ENCODE peak calls at places on chromosomes 7 and 10, in eight cellular contexts. One of them, this sample, is unnamed. For H3K4me1, the result is how much of the 10 kb centered on the place peaks cover.

GRCh38 chr7:1537631-1538412 is 7.3 kb downstream of the MAFK start:
- DNase-seq in lower lobe of right lung: peak
- DNase-seq in ovary: peak
- DNase-seq in hepatocyte: peak
- DNase-seq in heart left ventricle: peak
- DNase-seq in Panc1: no peak
- DNase-seq in mammary epithelial cell: peak
- DNase-seq in endodermal cell: peak
- DNase-seq in this sample: peak

GRCh38 chr7:150974468-150975391 is 3.4 kb downstream of the KCNH2 start:
- DNase-seq in lower lobe of right lung: no peak
- DNase-seq in ovary: peak
- DNase-seq in hepatocyte: peak
- DNase-seq in heart left ventricle: peak
- DNase-seq in Panc1: no peak
- DNase-seq in mammary epithelial cell: no peak
- DNase-seq in endodermal cell: peak
- DNase-seq in this sample: peak

GRCh38 chr7:139680676-139681462 is 96.9 kb downstream of the HIPK2 start:
- DNase-seq in lower lobe of right lung: peak
- DNase-seq in ovary: no peak
- DNase-seq in hepatocyte: peak
- DNase-seq in heart left ventricle: peak
- DNase-seq in Panc1: peak
- DNase-seq in mammary epithelial cell: peak
- DNase-seq in endodermal cell: no peak
- DNase-seq in this sample: no peak

GRCh38 chr7:46133076-46133475 is 212.0 kb upstream of the IGFBP3 start:
- DNase-seq in lower lobe of right lung: no peak
- DNase-seq in ovary: no peak
- DNase-seq in hepatocyte: no peak
- DNase-seq in heart left ventricle: no peak
- DNase-seq in Panc1: no peak
- DNase-seq in mammary epithelial cell: no peak
- DNase-seq in endodermal cell: no peak
- DNase-seq in this sample: no peak

GRCh38 chr10:89332718-89333281 is 5.0 kb downstream of the IFIT3 start:
- DNase-seq in lower lobe of right lung: no peak
- DNase-seq in ovary: no peak
- DNase-seq in hepatocyte: no peak
- DNase-seq in heart left ventricle: no peak
- DNase-seq in Panc1: no peak
- DNase-seq in mammary epithelial cell: no peak
- DNase-seq in endodermal cell: no peak
- DNase-seq in this sample: no peak

GRCh38 chr10:109743141-109744120 is 179.9 kb downstream of the XPNPEP1 start:
- DNase-seq in lower lobe of right lung: no peak
- DNase-seq in ovary: no peak
- DNase-seq in hepatocyte: no peak
- DNase-seq in heart left ventricle: no peak
- DNase-seq in Panc1: no peak
- DNase-seq in mammary epithelial cell: no peak
- DNase-seq in endodermal cell: no peak
- DNase-seq in this sample: peak

GRCh38 chr7:25758559-25758958 is 393.4 kb upstream of the NFE2L3 start:
- DNase-seq in lower lobe of right lung: no peak
- DNase-seq in ovary: no peak
- DNase-seq in hepatocyte: no peak
- DNase-seq in heart left ventricle: no peak
- DNase-seq in Panc1: no peak
- DNase-seq in mammary epithelial cell: peak
- DNase-seq in endodermal cell: no peak
- DNase-seq in this sample: no peak

GRCh38 chr7:7553386-7553785 is 13.3 kb upstream of the MIOS start:
- DNase-seq in lower lobe of right lung: no peak
- DNase-seq in ovary: no peak
- DNase-seq in hepatocyte: no peak
- DNase-seq in heart left ventricle: no peak
- DNase-seq in Panc1: no peak
- DNase-seq in mammary epithelial cell: no peak
- DNase-seq in endodermal cell: no peak
- DNase-seq in this sample: no peak

GRCh38 chr7:33421384-33421783 is 292.0 kb downstream of the BBS9 start:
- DNase-seq in lower lobe of right lung: no peak
- DNase-seq in ovary: no peak
- DNase-seq in hepatocyte: no peak
- DNase-seq in heart left ventricle: no peak
- DNase-seq in Panc1: no peak
- DNase-seq in mammary epithelial cell: no peak
- DNase-seq in endodermal cell: no peak
- DNase-seq in this sample: no peak

GRCh38 chr7:925601-926000 is 28.9 kb downstream of the ADAP1 start:
- DNase-seq in lower lobe of right lung: peak
- DNase-seq in ovary: peak
- DNase-seq in hepatocyte: no peak
- DNase-seq in heart left ventricle: peak
- DNase-seq in Panc1: no peak
- DNase-seq in mammary epithelial cell: no peak
- DNase-seq in endodermal cell: no peak
- DNase-seq in this sample: peak

GRCh38 chr10:1464866-1465265 is 272.5 kb downstream of the ADARB2 start:
- DNase-seq in lower lobe of right lung: no peak
- DNase-seq in ovary: no peak
- DNase-seq in hepatocyte: no peak
- DNase-seq in heart left ventricle: no peak
- DNase-seq in Panc1: no peak
- DNase-seq in mammary epithelial cell: no peak
- DNase-seq in endodermal cell: no peak
- DNase-seq in this sample: no peak

GRCh38 chr7:80732635-80733034 is 94.2 kb downstream of the CD36 start:
- DNase-seq in lower lobe of right lung: no peak
- DNase-seq in ovary: no peak
- DNase-seq in hepatocyte: no peak
- DNase-seq in heart left ventricle: no peak
- DNase-seq in Panc1: no peak
- DNase-seq in mammary epithelial cell: no peak
- DNase-seq in endodermal cell: peak
- DNase-seq in this sample: no peak

GRCh38 chr7:47819054-47819920 is 129.0 kb downstream of the PKD1L1 start:
- DNase-seq in lower lobe of right lung: peak
- DNase-seq in ovary: peak
- DNase-seq in hepatocyte: peak
- DNase-seq in heart left ventricle: peak
- DNase-seq in Panc1: peak
- DNase-seq in mammary epithelial cell: peak
- DNase-seq in endodermal cell: peak
- DNase-seq in this sample: peak

GRCh38 chr10:124539935-124540641 is 78.5 kb downstream of the LHPP start:
- DNase-seq in lower lobe of right lung: peak
- DNase-seq in ovary: peak
- DNase-seq in hepatocyte: peak
- DNase-seq in heart left ventricle: peak
- DNase-seq in Panc1: no peak
- DNase-seq in mammary epithelial cell: no peak
- DNase-seq in endodermal cell: peak
- DNase-seq in this sample: peak

GRCh38 chr10:12704488-12704887 is 297.0 kb downstream of the CCDC3 start:
- DNase-seq in lower lobe of right lung: no peak
- DNase-seq in ovary: no peak
- DNase-seq in hepatocyte: no peak
- DNase-seq in heart left ventricle: no peak
- DNase-seq in Panc1: no peak
- DNase-seq in mammary epithelial cell: no peak
- DNase-seq in endodermal cell: no peak
- DNase-seq in this sample: no peak

DNA sequence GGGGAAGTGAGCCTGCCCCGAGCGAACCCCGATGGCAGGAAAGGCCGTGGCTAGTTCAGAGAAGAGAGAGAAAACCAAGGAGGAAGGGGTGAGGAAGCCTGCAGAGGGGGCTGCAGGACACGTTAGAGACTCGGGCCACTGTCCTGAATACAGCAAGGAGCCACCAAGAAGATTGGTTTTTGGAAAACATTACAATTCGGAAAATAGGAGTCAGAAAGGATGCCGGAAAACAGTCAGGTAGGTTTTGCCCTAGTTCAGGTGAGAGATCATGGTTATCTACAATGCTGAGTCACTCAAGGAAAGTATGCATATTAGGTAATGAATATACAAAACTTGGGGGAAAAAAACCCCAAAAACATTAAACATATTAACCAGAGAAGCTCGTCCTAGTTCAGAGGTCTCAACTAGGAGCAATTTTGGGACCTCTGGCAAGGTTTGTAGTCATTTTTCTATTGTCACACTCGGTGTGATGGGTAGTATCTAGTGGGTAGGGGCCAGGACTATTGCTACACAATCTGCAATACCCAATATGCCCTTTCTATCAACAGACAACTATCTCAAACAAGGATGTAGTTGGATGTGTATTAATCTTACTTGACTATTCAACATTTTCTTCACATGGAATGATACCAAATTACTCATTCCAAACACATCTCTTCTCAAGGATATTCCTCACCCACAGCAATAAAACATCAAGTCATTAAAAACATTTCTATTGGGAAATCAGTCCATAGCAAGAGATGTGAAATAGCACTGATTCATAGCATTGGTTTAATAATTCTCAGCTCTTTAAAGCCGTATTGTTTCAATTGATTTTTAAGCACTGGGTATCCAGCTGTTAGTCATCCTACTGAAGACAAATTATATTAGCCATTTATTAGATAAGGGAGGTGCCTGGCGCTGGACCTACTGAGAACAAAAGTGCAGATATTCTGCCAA is 74.4 kb upstream of the RSU1 start:
- DNase-seq in lower lobe of right lung: peak
- DNase-seq in ovary: peak
- DNase-seq in hepatocyte: peak
- DNase-seq in heart left ventricle: peak
- DNase-seq in Panc1: peak
- DNase-seq in mammary epithelial cell: peak
- DNase-seq in endodermal cell: peak
- DNase-seq in this sample: peak
- TF ChIP-seq CTCF in lower lobe of right lung: peak
- TF ChIP-seq CTCF in ovary: no peak
- TF ChIP-seq CTCF in hepatocyte: peak
- TF ChIP-seq CTCF in heart left ventricle: peak
- TF ChIP-seq CTCF in Panc1: peak
- TF ChIP-seq CTCF in mammary epithelial cell: peak
- TF ChIP-seq CTCF in endodermal cell: peak
- TF ChIP-seq CTCF in this sample: peak

DNA sequence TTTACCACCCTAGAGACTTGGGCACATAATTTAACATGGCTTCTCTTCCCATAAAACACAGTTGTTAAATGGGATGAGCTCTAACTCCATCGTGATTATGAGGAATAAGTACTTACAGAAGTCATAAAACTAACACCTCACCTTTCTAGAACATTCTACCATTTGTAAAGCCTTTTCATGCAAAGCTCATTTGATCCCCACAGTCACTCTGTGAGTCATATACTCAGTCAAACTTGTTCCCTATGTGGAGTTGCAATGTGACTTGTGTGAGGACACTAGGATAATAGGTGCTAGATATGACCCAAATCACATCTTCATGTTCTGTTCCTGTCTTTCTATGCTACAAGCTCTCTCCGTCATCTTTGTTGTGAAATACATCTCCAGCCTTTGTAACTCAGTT is 371.7 kb downstream of the WDR11 start:
- DNase-seq in lower lobe of right lung: no peak
- DNase-seq in ovary: no peak
- DNase-seq in hepatocyte: no peak
- DNase-seq in heart left ventricle: no peak
- DNase-seq in Panc1: no peak
- DNase-seq in mammary epithelial cell: no peak
- DNase-seq in endodermal cell: no peak
- DNase-seq in this sample: no peak
- H3K4me1 ChIP-seq in lower lobe of right lung: under half
- H3K4me1 ChIP-seq in ovary: under half
- H3K4me1 ChIP-seq in hepatocyte: under half
- H3K4me1 ChIP-seq in heart left ventricle: under half
- H3K4me1 ChIP-seq in Panc1: under half
- H3K4me1 ChIP-seq in mammary epithelial cell: under half
- H3K4me1 ChIP-seq in endodermal cell: under half
- H3K4me1 ChIP-seq in this sample: under half

DNA sequence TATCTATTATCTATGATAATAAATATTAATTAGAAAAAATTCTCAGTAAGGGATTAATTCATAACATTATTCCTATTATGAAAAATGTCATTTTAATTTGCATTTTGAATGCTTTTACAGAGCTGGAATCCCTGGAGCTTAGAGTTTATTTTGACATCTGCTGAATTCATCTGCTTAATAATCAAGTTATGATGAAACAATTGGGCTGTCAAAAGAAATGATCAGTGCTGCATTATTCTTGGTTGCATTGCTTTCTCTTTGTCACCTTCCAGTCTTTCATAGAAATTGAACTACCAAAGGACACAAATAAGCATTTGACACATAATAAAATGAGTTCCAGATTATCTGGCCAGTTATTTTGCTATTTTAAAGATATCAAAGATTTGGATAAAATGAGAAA is 40.0 kb upstream of the MACC1 start:
- DNase-seq in lower lobe of right lung: no peak
- DNase-seq in ovary: no peak
- DNase-seq in hepatocyte: no peak
- DNase-seq in heart left ventricle: no peak
- DNase-seq in Panc1: no peak
- DNase-seq in mammary epithelial cell: no peak
- DNase-seq in endodermal cell: no peak
- DNase-seq in this sample: no peak
- TF ChIP-seq CTCF in lower lobe of right lung: no peak
- TF ChIP-seq CTCF in ovary: no peak
- TF ChIP-seq CTCF in hepatocyte: no peak
- TF ChIP-seq CTCF in heart left ventricle: no peak
- TF ChIP-seq CTCF in Panc1: no peak
- TF ChIP-seq CTCF in mammary epithelial cell: no peak
- TF ChIP-seq CTCF in endodermal cell: no peak
- TF ChIP-seq CTCF in this sample: no peak

GRCh38 chr10:96770987-96771386 is 50.7 kb upstream of the PIK3AP1 start:
- DNase-seq in lower lobe of right lung: no peak
- DNase-seq in ovary: no peak
- DNase-seq in hepatocyte: no peak
- DNase-seq in heart left ventricle: no peak
- DNase-seq in Panc1: no peak
- DNase-seq in mammary epithelial cell: no peak
- DNase-seq in endodermal cell: no peak
- DNase-seq in this sample: no peak

GRCh38 chr10:96764345-96764744 is 44.0 kb upstream of the PIK3AP1 start:
- DNase-seq in lower lobe of right lung: no peak
- DNase-seq in ovary: no peak
- DNase-seq in hepatocyte: no peak
- DNase-seq in heart left ventricle: no peak
- DNase-seq in Panc1: no peak
- DNase-seq in mammary epithelial cell: no peak
- DNase-seq in endodermal cell: no peak
- DNase-seq in this sample: no peak

GRCh38 chr10:96767611-96768010 is 47.3 kb upstream of the PIK3AP1 start:
- DNase-seq in lower lobe of right lung: no peak
- DNase-seq in ovary: no peak
- DNase-seq in hepatocyte: no peak
- DNase-seq in heart left ventricle: no peak
- DNase-seq in Panc1: no peak
- DNase-seq in mammary epithelial cell: no peak
- DNase-seq in endodermal cell: no peak
- DNase-seq in this sample: no peak

GRCh38 chr10:96768136-96768535 is 47.8 kb upstream of the PIK3AP1 start:
- DNase-seq in lower lobe of right lung: no peak
- DNase-seq in ovary: no peak
- DNase-seq in hepatocyte: no peak
- DNase-seq in heart left ventricle: no peak
- DNase-seq in Panc1: no peak
- DNase-seq in mammary epithelial cell: no peak
- DNase-seq in endodermal cell: no peak
- DNase-seq in this sample: no peak

GRCh38 chr10:96765406-96766240 is 45.3 kb upstream of the PIK3AP1 start:
- DNase-seq in lower lobe of right lung: peak
- DNase-seq in ovary: peak
- DNase-seq in hepatocyte: peak
- DNase-seq in heart left ventricle: peak
- DNase-seq in Panc1: peak
- DNase-seq in mammary epithelial cell: peak
- DNase-seq in endodermal cell: peak
- DNase-seq in this sample: no peak
- H3K4me1 ChIP-seq in lower lobe of right lung: under half
- H3K4me1 ChIP-seq in ovary: under half
- H3K4me1 ChIP-seq in hepatocyte: under half
- H3K4me1 ChIP-seq in heart left ventricle: under half
- H3K4me1 ChIP-seq in Panc1: under half
- H3K4me1 ChIP-seq in mammary epithelial cell: under half
- H3K4me1 ChIP-seq in endodermal cell: under half
- H3K4me1 ChIP-seq in this sample: under half

This sample was measured in uterus.